ENCODE peak calls at places on chromosomes 4 and X, in five cellular contexts. M, E, C, K and U are unnamed samples.

GRCh38 chr4:123554819-123555499 is 158.4 kb downstream of the SPRY1 start:
- DNase-seq in M (no peak), C (no peak), E (no peak), K (peak), U (no peak)

GRCh38 chr4:90546114-90546513 is 418.9 kb downstream of the CCSER1 start:
- DNase-seq in C (no peak), E (no peak), K (no peak), M (no peak), U (no peak)

GRCh38 chrX:74063426-74064155 is 240.4 kb upstream of the ZCCHC13 start:
- DNase-seq in K (no peak), M (no peak), C (no peak), E (no peak), U (no peak)

GRCh38 chrX:130264573-130264972 is 4.1 kb downstream of the ZNF280C start:
- DNase-seq in C (no peak), E (no peak), M (no peak), K (no peak), U (no peak)

GRCh38 chr4:110467400-110467799 is 8.6 kb upstream of the ENPEP start:
- DNase-seq in M (no peak), E (no peak), C (no peak), K (no peak), U (no peak)

GRCh38 chr4:157792716-157793115 is 380.1 kb downstream of the GASK1B start:
- DNase-seq in K (no peak), M (no peak), E (no peak), C (no peak), U (peak)

GRCh38 chrX:52363247-52363883 is 5.5 kb upstream of the XAGE2 start:
- DNase-seq in E (no peak), C (peak), M (peak), K (no peak), U (peak)

GRCh38 chrX:107747596-107748161 is 27.9 kb downstream of the TSC22D3 start:
- DNase-seq in E (no peak), K (no peak), C (peak), M (no peak), U (peak)

GRCh38 chr4:165663411-165663810 is 209.6 kb upstream of the TLL1 start:
- DNase-seq in M (no peak), C (no peak), E (no peak), K (no peak), U (no peak)

GRCh38 chr4:41413670-41414069 is 124.3 kb upstream of the LIMCH1 start:
- DNase-seq in E (no peak), K (no peak), C (peak), M (no peak), U (no peak)

GRCh38 chrX:24241822-24242648 is 71.8 kb downstream of the SUPT20HL2 start:
- DNase-seq in K (no peak), E (no peak), C (peak), M (peak), U (peak)

GRCh38 chrX:119942831-119943184 is 743 bp downstream of the NKAP start:
- DNase-seq in M (no peak), E (no peak), C (no peak), K (no peak), U (peak)

GRCh38 chrX:24862343-24862742 is 153.4 kb downstream of the ARX start:
- DNase-seq in K (no peak), M (no peak), C (no peak), E (no peak), U (no peak)

GRCh38 chr4:188976644-188977115 is 837.4 kb downstream of the TRIML1 start:
- DNase-seq in M (no peak), C (peak), K (no peak), E (no peak), U (peak)

GRCh38 chr4:6892190-6892908 is 17.3 kb upstream of the TBC1D14 start:
- DNase-seq in C (peak), E (no peak), M (peak), K (peak), U (peak)

GRCh38 chrX:40297949-40298539 is 200.3 kb upstream of the BCOR start:
- DNase-seq in E (no peak), K (no peak), M (no peak), C (peak), U (no peak)

GRCh38 chr4:47510506-47511143 is 25.6 kb downstream of the ATP10D start:
- DNase-seq in E (no peak), C (no peak), M (no peak), K (no peak), U (no peak)
- TF ChIP-seq CTCF in E (no peak), C (no peak), M (no peak), K (no peak), U (peak)

DNA sequence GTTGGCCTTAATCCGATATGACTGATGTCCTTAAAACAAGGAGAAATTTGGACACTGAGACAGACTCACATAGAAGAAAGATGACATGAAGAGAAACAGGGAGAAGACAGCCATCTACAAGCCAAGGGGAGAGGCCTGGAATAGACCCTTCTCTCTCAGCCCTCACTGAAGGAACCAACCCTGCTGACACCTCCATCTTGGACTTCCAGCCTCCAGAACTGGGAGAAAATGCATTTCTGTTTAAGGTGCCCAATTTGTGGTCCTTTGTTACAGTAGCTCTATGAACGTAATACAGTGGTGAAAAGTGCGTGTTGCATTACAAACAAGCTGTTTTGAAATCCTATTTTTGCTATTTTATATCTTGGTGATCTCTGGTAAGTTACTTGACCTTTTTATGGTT is 343.6 kb downstream of the ARHGAP10 start:
- DNase-seq in C (no peak), M (no peak), K (no peak), E (no peak), U (no peak)
- H3K4me3 ChIP-seq in C (no peak), M (no peak), K (no peak), E (no peak), U (no peak)

GRCh38 chrX:56975611-56976010 is 19.7 kb downstream of the SPIN3 start:
- DNase-seq in C (peak), E (no peak), K (no peak), M (no peak), U (no peak)
- TF ChIP-seq CTCF in C (peak), E (no peak), K (no peak), M (no peak), U (no peak)

GRCh38 chr4:1621996-1622637 is 62.0 kb downstream of the FAM53A start:
- DNase-seq in C (no peak), M (no peak), K (no peak), E (no peak), U (no peak)
- H3K4me3 ChIP-seq in C (no peak), M (no peak), K (no peak), E (no peak), U (no peak)

DNA sequence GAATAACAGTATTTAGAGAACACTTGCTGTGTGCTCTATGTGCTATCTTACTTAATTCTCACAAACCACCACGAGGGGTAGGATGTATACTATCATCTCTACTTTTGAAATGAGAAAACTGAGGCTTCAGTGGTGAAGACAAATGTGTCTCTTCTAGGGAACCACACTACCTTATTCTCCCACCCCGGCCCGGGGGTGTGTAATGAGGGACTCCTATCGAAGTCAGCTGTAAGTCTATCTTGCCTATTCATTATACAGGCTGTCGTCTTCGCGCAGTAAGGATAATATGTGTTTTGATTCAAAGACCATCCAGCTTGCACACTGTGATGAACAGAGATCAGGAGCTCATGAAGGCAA is 1.1 kb downstream of the NOP14 start:
- DNase-seq in M (no peak), E (no peak), C (peak), K (no peak), U (no peak)
- TF ChIP-seq CTCF in M (peak), E (no peak), C (no peak), K (no peak), U (peak)

DNA sequence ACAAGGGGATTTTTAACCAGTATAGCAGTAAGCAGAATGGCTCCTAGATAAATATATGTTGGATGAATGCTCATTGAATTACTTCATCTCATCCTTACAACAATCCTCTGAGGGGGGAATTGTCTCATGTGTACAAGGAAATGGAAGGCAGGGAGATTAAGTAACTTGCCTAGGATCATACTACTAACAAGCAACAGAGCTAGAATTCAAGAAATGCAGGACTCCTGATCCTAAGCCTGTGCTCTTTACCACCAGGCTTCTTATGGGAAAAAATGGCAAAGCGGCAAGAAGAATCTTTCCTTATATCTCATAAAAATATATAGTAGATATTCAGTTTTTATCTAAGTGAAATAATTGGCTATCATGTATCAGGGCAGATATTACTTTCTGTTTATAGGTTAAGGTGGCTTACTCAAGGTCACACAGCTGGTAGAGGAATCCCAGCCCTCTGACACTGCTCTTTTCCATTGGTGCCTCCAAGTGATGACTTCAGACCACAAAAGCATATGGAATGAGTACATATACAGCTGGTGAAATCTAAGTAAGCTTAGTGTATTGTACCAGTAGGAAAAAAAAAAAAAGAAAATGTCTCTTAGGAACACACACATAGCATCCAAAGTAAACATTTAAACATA is 2.1 kb downstream of the ABHD18 start:
- DNase-seq in C (no peak), M (no peak), E (no peak), K (no peak), U (no peak)
- H3K4me3 ChIP-seq in C (no peak), M (no peak), E (no peak), K (no peak), U (no peak)

GRCh38 chr4:83012631-83013419 is 2.2 kb upstream of the LIN54 start:
- DNase-seq in E (peak), M (peak), K (peak), C (peak), U (peak)
- TF ChIP-seq CTCF in E (peak), M (peak), K (peak), C (peak), U (peak)